ENCODE peak calls at places on chromosomes 11 and 22, in eight cellular contexts. N, P, T, K, B, G, Q and M are unnamed samples.

GRCh38 chr11:111982019-111982464 is 43.2 kb upstream of the DLAT start:
- DNase-seq in G (peak), T (no peak), B (no peak), Q (peak), N (peak), P (no peak), K (peak), M (peak)

GRCh38 chr22:24208012-24208749 is 26.9 kb downstream of the SUSD2 start:
- DNase-seq in K (no peak), Q (no peak), G (no peak), B (peak), N (peak), T (peak), P (peak), M (no peak)

GRCh38 chr11:47272706-47273105 is 2.8 kb downstream of the MADD start:
- DNase-seq in N (no peak), T (no peak), Q (no peak), K (no peak), B (no peak), P (no peak), G (peak), M (no peak)

GRCh38 chr22:38230108-38230825 is 28.5 kb downstream of the MAFF start:
- DNase-seq in T (peak), G (peak), K (no peak), B (no peak), P (peak), N (peak), Q (no peak), M (no peak)

GRCh38 chr11:5288108-5288911 is 13.4 kb downstream of the OR51B4 start:
- DNase-seq in P (peak), G (no peak), B (no peak), N (no peak), K (no peak), Q (no peak), T (no peak), M (no peak)

GRCh38 chr11:132658696-132659095 is 873.6 kb downstream of the OPCML start:
- DNase-seq in T (no peak), Q (no peak), N (no peak), G (no peak), B (no peak), P (no peak), K (no peak), M (no peak)

GRCh38 chr11:36540998-36541397 is 26.8 kb upstream of the RAG1 start:
- DNase-seq in G (peak), B (peak), Q (peak), K (no peak), T (peak), N (no peak), P (peak), M (peak)

GRCh38 chr11:128318856-128319474 is 268.4 kb downstream of the ETS1 start:
- DNase-seq in Q (no peak), K (no peak), T (no peak), G (no peak), P (no peak), N (no peak), B (no peak), M (no peak)

GRCh38 chr11:93642416-93642815 is 19.1 kb upstream of the CEP295 start:
- DNase-seq in B (no peak), T (no peak), P (no peak), N (no peak), Q (no peak), K (no peak), G (no peak), M (no peak)

GRCh38 chr22:37353839-37354238 is 71.5 kb downstream of the CYTH4 start:
- DNase-seq in B (peak), P (no peak), Q (no peak), K (no peak), T (no peak), N (peak), G (no peak), M (no peak)

GRCh38 chr11:34977039-34977906 is 60.9 kb downstream of the PDHX start:
- DNase-seq in N (peak), P (peak), Q (no peak), B (peak), T (peak), K (no peak), G (no peak), M (no peak)

GRCh38 chr11:8066036-8066910 is 14.7 kb upstream of the TUB start:
- DNase-seq in T (no peak), N (no peak), B (no peak), P (no peak), Q (no peak), G (no peak), K (no peak), M (no peak)

GRCh38 chr11:80317612-80318011 is 876.8 kb upstream of the TENM4 start:
- DNase-seq in N (no peak), G (no peak), K (no peak), B (no peak), Q (no peak), P (no peak), T (no peak), M (no peak)

GRCh38 chr11:113401718-113402117 is 14.1 kb downstream of the ANKK1 start:
- DNase-seq in K (peak), P (peak), G (no peak), T (peak), N (peak), Q (peak), B (peak), M (peak)

GRCh38 chr11:63165710-63166310 is 21.8 kb upstream of the SLC22A24 start:
- DNase-seq in K (no peak), Q (no peak), T (no peak), B (no peak), G (no peak), N (no peak), P (no peak), M (no peak)

GRCh38 chr11:45662665-45663485 is 2.5 kb downstream of the CHST1 start:
- DNase-seq in Q (no peak), T (peak), P (peak), N (peak), K (peak), G (no peak), B (peak), M (no peak)

GRCh38 chr22:30187726-30188407 is 58.7 kb downstream of the LIF start:
- DNase-seq in N (no peak), T (no peak), P (no peak), B (no peak), G (no peak), Q (no peak), K (no peak), M (no peak)

GRCh38 chr22:49398115-49398514 is 429.6 kb downstream of the BRD1 start:
- DNase-seq in N (no peak), P (no peak), B (no peak), G (no peak), K (no peak), T (no peak), Q (no peak), M (no peak)

GRCh38 chr22:43042101-43042780 is 27.3 kb upstream of the PACSIN2 start:
- DNase-seq in G (no peak), T (peak), N (no peak), Q (no peak), K (no peak), B (no peak), P (peak), M (no peak)

GRCh38 chr11:121717296-121717695 is 264.5 kb upstream of the SORL1-AS1 start:
- DNase-seq in T (no peak), G (no peak), P (no peak), K (no peak), Q (no peak), N (no peak), B (no peak), M (no peak)

GRCh38 chr11:108994887-108995286 is 330.0 kb downstream of the DDX10 start:
- DNase-seq in Q (no peak), G (no peak), B (no peak), T (no peak), N (no peak), P (no peak), K (no peak), M (no peak)

GRCh38 chr11:94775576-94776327 is 7.6 kb downstream of the AMOTL1 start:
- DNase-seq in B (no peak), K (no peak), N (no peak), T (no peak), Q (no peak), G (no peak), P (no peak), M (no peak)

GRCh38 chr22:49566141-49566541 is 261.5 kb downstream of the BRD1 start:
- DNase-seq in T (no peak), B (no peak), P (no peak), K (no peak), Q (no peak), N (no peak), G (no peak), M (no peak)

GRCh38 chr11:124776865-124777645 is 15.0 kb upstream of the ESAM start:
- DNase-seq in T (no peak), Q (no peak), P (no peak), G (no peak), K (no peak), B (no peak), N (no peak), M (no peak)

GRCh38 chr11:79393362-79394043 is 47.3 kb downstream of the TENM4 start:
- DNase-seq in Q (no peak), P (no peak), G (no peak), B (no peak), T (no peak), K (no peak), N (peak), M (no peak)

GRCh38 chr11:118194835-118195627 is 18.6 kb upstream of the SCN2B start:
- DNase-seq in K (peak), P (peak), G (peak), T (peak), B (peak), Q (peak), N (peak), M (peak)

GRCh38 chr11:64164392-64165312 is 1.3 kb downstream of the MACROD1 start:
- DNase-seq in N (no peak), G (peak), B (no peak), K (no peak), P (no peak), Q (peak), T (no peak), M (no peak)

GRCh38 chr22:40240671-40241070 is 62.9 kb downstream of the TNRC6B start:
- DNase-seq in T (no peak), N (peak), G (no peak), K (no peak), Q (no peak), P (no peak), B (no peak), M (no peak)

GRCh38 chr11:60570970-60571369 is 55.8 kb downstream of the MS4A13 start:
- DNase-seq in K (no peak), N (no peak), Q (no peak), P (no peak), G (no peak), T (no peak), B (no peak), M (no peak)

GRCh38 chr22:37325024-37325395 is 42.7 kb downstream of the CYTH4 start:
- DNase-seq in K (no peak), T (no peak), N (no peak), Q (no peak), G (no peak), P (no peak), B (no peak), M (no peak)

GRCh38 chr11:26286472-26287066 is 45.4 kb upstream of the ANO3 start:
- DNase-seq in K (no peak), B (no peak), N (no peak), T (peak), G (peak), P (peak), Q (no peak), M (no peak)